ENCODE peak calls at places on chromosomes 12 and 14, in six cellular contexts. R, Q, I, G, C and U are unnamed samples.

GRCh38 chr12:50222275-50222783 is 55.2 kb upstream of the CERS5 start:
- DNase-seq in R (no peak), Q (peak), I (peak), G (peak), C (peak), U (peak)

GRCh38 chr12:28936221-28936620 is 212.9 kb upstream of the FAR2 start:
- DNase-seq in R (no peak), Q (no peak), I (no peak), G (no peak), C (no peak), U (no peak)

GRCh38 chr14:100907240-100907639 is 3.7 kb upstream of the RTL1 start:
- DNase-seq in R (no peak), Q (no peak), I (no peak), G (no peak), C (no peak), U (no peak)

GRCh38 chr12:25324861-25325260 is 74.1 kb upstream of the KRAS start:
- DNase-seq in R (no peak), Q (no peak), I (no peak), G (no peak), C (no peak), U (no peak)

GRCh38 chr12:58306266-58306995 is 365.1 kb downstream of the ATP23 start:
- DNase-seq in R (no peak), Q (no peak), I (peak), G (peak), C (no peak), U (no peak)

GRCh38 chr12:7374423-7375144 is 69.4 kb downstream of the CD163L1 start:
- DNase-seq in R (no peak), Q (no peak), I (no peak), G (peak), C (no peak), U (no peak)

GRCh38 chr12:54006700-54007220 is 2.0 kb upstream of the HOXC8 start:
- DNase-seq in R (no peak), Q (no peak), I (no peak), G (no peak), C (no peak), U (no peak)

GRCh38 chr12:24479131-24479530 is 469.8 kb downstream of the BCAT1 start:
- DNase-seq in R (no peak), Q (no peak), I (peak), G (no peak), C (no peak), U (no peak)

GRCh38 chr12:132700212-132700913 is 10.3 kb upstream of the PGAM5 start:
- DNase-seq in R (no peak), Q (no peak), I (no peak), G (peak), C (no peak), U (no peak)

GRCh38 chr12:85948340-85948739 is 74.2 kb downstream of the NTS start:
- DNase-seq in R (no peak), Q (no peak), I (no peak), G (no peak), C (no peak), U (no peak)

GRCh38 chr12:128644664-128645296 is 179.0 kb downstream of the SLC15A4 start:
- DNase-seq in R (peak), Q (no peak), I (no peak), G (no peak), C (peak), U (no peak)

GRCh38 chr12:65885716-65886115 is 61.4 kb downstream of the HMGA2 start:
- DNase-seq in R (no peak), Q (no peak), I (no peak), G (no peak), C (no peak), U (no peak)

GRCh38 chr14:68692216-68692615 is 100.7 kb downstream of the ZFP36L1 start:
- DNase-seq in R (no peak), Q (no peak), I (no peak), G (peak), C (no peak), U (no peak)

GRCh38 chr12:29200586-29200985 is 51.5 kb downstream of the FAR2 start:
- DNase-seq in R (no peak), Q (no peak), I (no peak), G (no peak), C (no peak), U (no peak)

GRCh38 chr14:100534528-100535286 is 52.5 kb downstream of the BEGAIN start:
- DNase-seq in R (peak), Q (peak), I (no peak), G (no peak), C (no peak), U (no peak)

GRCh38 chr12:110684322-110684836 is 4.5 kb downstream of the HVCN1 start:
- DNase-seq in R (no peak), Q (no peak), I (no peak), G (no peak), C (no peak), U (no peak)

GRCh38 chr14:23694085-23694975 is 58.2 kb downstream of the DHRS2 start:
- DNase-seq in R (no peak), Q (no peak), I (peak), G (peak), C (no peak), U (no peak)

GRCh38 chr12:46944104-46944503 is 118.3 kb upstream of the SLC38A4 start:
- DNase-seq in R (no peak), Q (no peak), I (peak), G (peak), C (no peak), U (no peak)

GRCh38 chr12:100794441-100795192 is at the start of gene ANO4:
- DNase-seq in R (no peak), Q (no peak), I (peak), G (peak), C (peak), U (no peak)

GRCh38 chr12:47781479-47782371 is 8.7 kb downstream of the SLC48A1 start:
- DNase-seq in R (no peak), Q (no peak), I (peak), G (no peak), C (no peak), U (no peak)

GRCh38 chr14:104795468-104795780 is at the start of gene AKT1:
- DNase-seq in R (no peak), Q (no peak), I (no peak), G (no peak), C (no peak), U (no peak)

GRCh38 chr14:64692597-64693350 is 11.4 kb upstream of the PLEKHG3 start:
- DNase-seq in R (no peak), Q (peak), I (no peak), G (peak), C (no peak), U (no peak)

GRCh38 chr12:32399373-32400113 is at the start of gene FGD4:
- DNase-seq in R (peak), Q (peak), I (peak), G (peak), C (peak), U (peak)

GRCh38 chr14:60815371-60815770 is 80.8 kb downstream of the MNAT1 start:
- DNase-seq in R (no peak), Q (no peak), I (no peak), G (no peak), C (no peak), U (no peak)

GRCh38 chr12:117485984-117486839 is 124.8 kb upstream of the NOS1 start:
- DNase-seq in R (no peak), Q (no peak), I (no peak), G (peak), C (no peak), U (no peak)

GRCh38 chr14:31207287-31207745 is 277 bp downstream of the HECTD1 start:
- DNase-seq in R (no peak), Q (no peak), I (peak), G (no peak), C (no peak), U (no peak)

GRCh38 chr12:71900091-71900490 is 38.6 kb upstream of the TPH2 start:
- DNase-seq in R (no peak), Q (no peak), I (peak), G (peak), C (no peak), U (no peak)

GRCh38 chr14:105491366-105492006 is 440 bp downstream of the TEDC1 start:
- DNase-seq in R (peak), Q (peak), I (peak), G (peak), C (peak), U (peak)

GRCh38 chr12:126784328-126784921 is 1482.5 kb upstream of the TMEM132C start:
- DNase-seq in R (peak), Q (no peak), I (peak), G (peak), C (peak), U (no peak)